ENCODE peak calls at places on chromosomes 11 and 22, in five cellular contexts. One of them, this sample, is unnamed.

GRCh38 chr22:32695451-32695891 is 106.0 kb upstream of the TIMP3 start:
- DNase-seq in trophoblast cell: peak; percentile 99
- DNase-seq in IMR-90: peak; percentile 95
- DNase-seq in tibial artery: no peak
- DNase-seq in ovary: no peak
- DNase-seq in this sample: peak; percentile 70

GRCh38 chr11:107856981-107857517 is 1.5 kb downstream of the SLC35F2 start:
- DNase-seq in trophoblast cell: peak; percentile 37
- DNase-seq in IMR-90: no peak
- DNase-seq in tibial artery: no peak
- DNase-seq in ovary: no peak
- DNase-seq in this sample: no peak

GRCh38 chr11:5488798-5489399 is 414 bp downstream of the OR52D1 start:
- DNase-seq in IMR-90: no peak
- DNase-seq in trophoblast cell: no peak
- DNase-seq in tibial artery: no peak
- DNase-seq in ovary: no peak
- DNase-seq in this sample: no peak

GRCh38 chr11:102452461-102453285 is at the start of gene TMEM123:
- DNase-seq in trophoblast cell: peak; percentile 38
- DNase-seq in tibial artery: peak; percentile 83
- DNase-seq in IMR-90: peak; percentile 58
- DNase-seq in ovary: peak; percentile 81
- DNase-seq in this sample: peak; percentile 35

GRCh38 chr11:37512156-37512780 is 914.2 kb upstream of the RAG2 start:
- DNase-seq in IMR-90: no peak
- DNase-seq in trophoblast cell: no peak
- DNase-seq in tibial artery: no peak
- DNase-seq in ovary: no peak
- DNase-seq in this sample: no peak

GRCh38 chr22:22770280-22770871 is 117.2 kb upstream of the IGLL5 start:
- DNase-seq in trophoblast cell: peak; percentile 82
- DNase-seq in tibial artery: peak; percentile 38
- DNase-seq in IMR-90: no peak
- DNase-seq in ovary: peak; percentile 43
- DNase-seq in this sample: no peak

GRCh38 chr11:86177319-86177718 is 67.2 kb upstream of the EED start:
- DNase-seq in tibial artery: no peak
- DNase-seq in trophoblast cell: no peak
- DNase-seq in IMR-90: no peak
- DNase-seq in ovary: no peak
- DNase-seq in this sample: no peak

GRCh38 chr11:119306373-119306890 is 10.5 kb downstream of the MCAM start:
- DNase-seq in IMR-90: peak; percentile 42
- DNase-seq in ovary: peak; percentile 57
- DNase-seq in tibial artery: peak; percentile 95
- DNase-seq in trophoblast cell: peak; percentile 37
- DNase-seq in this sample: no peak

GRCh38 chr11:3835100-3835485 is 5.7 kb downstream of the RHOG start:
- DNase-seq in ovary: no peak
- DNase-seq in trophoblast cell: no peak
- DNase-seq in IMR-90: peak; percentile 27
- DNase-seq in tibial artery: no peak
- DNase-seq in this sample: no peak

GRCh38 chr11:88174627-88175003 is 628 bp downstream of the RAB38 start:
- DNase-seq in trophoblast cell: peak; percentile 42
- DNase-seq in ovary: peak; percentile 52
- DNase-seq in tibial artery: peak; percentile 88
- DNase-seq in IMR-90: peak; percentile 86
- DNase-seq in this sample: peak; percentile 83

GRCh38 chr11:107665016-107665415 is 46.8 kb downstream of the SLN start:
- DNase-seq in ovary: no peak
- DNase-seq in trophoblast cell: no peak
- DNase-seq in tibial artery: no peak
- DNase-seq in IMR-90: no peak
- DNase-seq in this sample: no peak

DNA sequence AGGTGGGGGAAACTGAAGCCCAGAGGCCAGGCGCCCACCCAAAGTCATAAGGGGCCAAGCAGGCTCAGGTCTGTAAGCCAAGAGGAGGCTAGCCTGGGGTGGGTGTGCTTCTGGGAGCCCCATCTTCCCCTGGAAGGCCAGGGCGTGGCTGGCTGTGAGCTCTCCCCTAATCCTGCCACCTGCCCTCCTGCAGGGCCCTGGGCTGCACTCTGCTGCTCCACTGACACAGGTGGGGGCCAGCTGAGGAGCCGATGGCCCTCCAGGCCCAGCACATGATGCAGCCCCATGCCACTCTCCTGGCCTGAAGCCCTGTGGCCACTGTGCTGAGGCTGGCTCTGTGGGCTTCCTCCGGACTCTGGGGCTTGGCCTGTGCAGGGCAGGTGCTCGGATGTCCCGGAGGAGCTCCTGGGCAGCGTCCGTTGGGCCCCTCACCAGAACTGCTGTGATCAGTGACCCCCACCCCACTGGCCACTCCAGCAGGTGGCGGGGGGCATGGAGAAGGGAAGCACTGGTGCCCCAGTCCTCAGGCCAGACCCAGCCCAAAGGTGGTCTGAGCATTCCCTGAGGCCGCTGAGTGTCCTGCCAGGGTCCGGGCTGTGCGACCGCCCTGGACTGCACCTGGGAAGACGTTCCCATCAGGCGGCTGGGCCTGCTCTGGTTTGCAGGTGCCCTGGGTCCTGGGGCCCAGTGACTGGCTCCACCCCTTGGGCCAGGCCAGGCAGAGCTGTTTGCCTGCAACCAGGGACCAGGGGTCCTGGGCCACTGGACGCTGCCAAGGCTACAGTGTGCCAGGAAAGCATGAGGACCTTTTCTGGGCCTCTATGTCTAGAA is 8.5 kb downstream of the PIM3 start:
- DNase-seq in IMR-90: no peak
- DNase-seq in trophoblast cell: no peak
- DNase-seq in tibial artery: peak; percentile 64
- DNase-seq in ovary: peak; percentile 30
- DNase-seq in this sample: no peak
- H3K4me1 ChIP-seq in IMR-90: peaks cover 30% of the 10 kb centered on the region
- H3K4me1 ChIP-seq in trophoblast cell: peaks cover 52% of the 10 kb centered on the region
- H3K4me1 ChIP-seq in tibial artery: peaks cover 29% of the 10 kb centered on the region
- H3K4me1 ChIP-seq in ovary: peaks cover 28% of the 10 kb centered on the region
- H3K4me1 ChIP-seq in this sample: no peaks in the 10 kb centered on the region

DNA sequence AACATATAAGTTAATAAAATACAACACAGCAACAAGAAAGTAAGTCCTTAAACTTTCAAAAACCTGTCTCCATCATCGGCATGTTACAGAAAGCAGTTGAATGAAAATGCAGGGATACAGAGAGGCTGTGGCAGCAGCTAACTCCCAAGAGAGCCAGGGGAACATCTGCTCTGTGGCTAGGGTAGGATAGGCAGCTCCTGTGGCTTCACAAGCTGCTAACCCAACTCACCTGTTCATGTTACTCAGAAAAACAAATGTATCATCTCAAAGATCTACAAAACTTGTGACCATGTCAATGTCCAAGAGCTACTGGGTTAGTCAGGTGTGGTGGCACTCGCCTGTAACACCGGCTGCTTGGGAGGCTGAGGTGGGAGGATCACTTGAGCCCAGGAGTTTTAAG is 15.2 kb upstream of the PLAAT3 start:
- DNase-seq in IMR-90: no peak
- DNase-seq in trophoblast cell: no peak
- DNase-seq in ovary: no peak
- DNase-seq in tibial artery: no peak
- DNase-seq in this sample: no peak
- H3K4me1 ChIP-seq in IMR-90: no peaks in the 10 kb centered on the region
- H3K4me1 ChIP-seq in trophoblast cell: peaks cover 2% of the 10 kb centered on the region
- H3K4me1 ChIP-seq in ovary: no peaks in the 10 kb centered on the region
- H3K4me1 ChIP-seq in tibial artery: no peaks in the 10 kb centered on the region
- H3K4me1 ChIP-seq in this sample: peaks cover 8% of the 10 kb centered on the region

GRCh38 chr11:96306600-96306932 is 36.4 kb downstream of the MAML2 start:
- DNase-seq in tibial artery: no peak
- DNase-seq in trophoblast cell: no peak
- DNase-seq in ovary: no peak
- DNase-seq in IMR-90: no peak
- DNase-seq in this sample: no peak

GRCh38 chr11:96307748-96308133 is 35.3 kb downstream of the MAML2 start:
- DNase-seq in IMR-90: peak; percentile 95
- DNase-seq in ovary: no peak
- DNase-seq in trophoblast cell: no peak
- DNase-seq in tibial artery: no peak
- DNase-seq in this sample: peak; percentile 90

GRCh38 chr11:96309001-96309642 is 33.9 kb downstream of the MAML2 start:
- DNase-seq in tibial artery: no peak
- DNase-seq in IMR-90: no peak
- DNase-seq in trophoblast cell: peak; percentile 49
- DNase-seq in ovary: no peak
- DNase-seq in this sample: no peak

GRCh38 chr11:96309643-96310017 is 33.4 kb downstream of the MAML2 start:
- DNase-seq in tibial artery: no peak
- DNase-seq in ovary: no peak
- DNase-seq in IMR-90: no peak
- DNase-seq in trophoblast cell: peak; percentile 6
- DNase-seq in this sample: no peak

GRCh38 chr11:96306933-96307747 is 35.9 kb downstream of the MAML2 start:
- DNase-seq in IMR-90: peak; percentile 99
- DNase-seq in tibial artery: peak; percentile 91
- DNase-seq in ovary: peak; percentile 88
- DNase-seq in trophoblast cell: peak; percentile 69
- DNase-seq in this sample: peak; percentile 94
- H3K4me1 ChIP-seq in IMR-90: peaks cover 18% of the 10 kb centered on the region
- H3K4me1 ChIP-seq in tibial artery: peaks cover 40% of the 10 kb centered on the region
- H3K4me1 ChIP-seq in ovary: peaks cover 25% of the 10 kb centered on the region
- H3K4me1 ChIP-seq in trophoblast cell: peaks cover 10% of the 10 kb centered on the region
- H3K4me1 ChIP-seq in this sample: peaks cover 70% of the 10 kb centered on the region

GRCh38 chr11:114179234-114179941 is 116.8 kb upstream of the NNMT start:
- DNase-seq in trophoblast cell: no peak
- DNase-seq in tibial artery: peak; percentile 96
- DNase-seq in ovary: peak; percentile 92
- DNase-seq in IMR-90: no peak
- DNase-seq in this sample: no peak

GRCh38 chr11:114181195-114181594 is 115.0 kb upstream of the NNMT start:
- DNase-seq in ovary: no peak
- DNase-seq in IMR-90: no peak
- DNase-seq in trophoblast cell: no peak
- DNase-seq in tibial artery: no peak
- DNase-seq in this sample: no peak

GRCh38 chr11:114178656-114179055 is 117.5 kb upstream of the NNMT start:
- DNase-seq in ovary: no peak
- DNase-seq in IMR-90: no peak
- DNase-seq in trophoblast cell: no peak
- DNase-seq in tibial artery: no peak
- DNase-seq in this sample: no peak

GRCh38 chr11:114181752-114182151 is 114.4 kb upstream of the NNMT start:
- DNase-seq in trophoblast cell: no peak
- DNase-seq in ovary: no peak
- DNase-seq in tibial artery: no peak
- DNase-seq in IMR-90: no peak
- DNase-seq in this sample: no peak

DNA sequence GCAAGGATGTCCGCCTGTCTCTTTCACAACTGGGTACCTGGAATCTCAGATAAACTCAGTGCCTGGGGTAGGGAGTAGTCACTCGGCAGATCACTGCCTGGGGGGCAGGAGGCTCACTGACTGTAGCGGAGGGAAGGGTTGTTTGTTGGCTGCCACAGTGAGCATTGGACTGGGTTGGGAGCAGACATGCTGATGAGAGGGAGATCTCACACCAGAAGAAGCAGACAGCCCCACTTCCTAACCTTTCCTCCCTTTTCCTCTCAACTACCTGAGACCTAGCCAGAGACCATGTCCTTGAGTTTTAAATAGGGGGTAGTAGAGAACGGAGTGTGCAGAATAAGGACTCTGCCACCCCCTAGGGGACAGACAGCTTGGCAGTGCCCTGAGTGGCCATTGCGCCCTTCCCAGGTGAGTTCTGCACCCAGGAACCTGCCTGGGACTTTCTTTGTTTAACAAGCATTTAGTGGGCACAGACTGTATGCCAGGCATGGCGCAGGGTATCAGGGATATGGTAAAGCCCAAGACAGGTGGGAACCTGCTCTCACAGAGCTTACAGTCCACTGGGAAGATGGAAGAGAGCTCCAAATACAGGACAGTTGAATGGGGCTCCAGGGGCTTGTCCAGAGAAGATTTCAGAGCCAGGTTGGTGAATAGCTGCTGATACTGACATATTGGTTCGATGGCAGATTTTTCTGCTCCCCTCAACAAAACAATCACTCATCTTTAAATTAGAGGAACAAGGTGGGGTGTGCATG is 115.7 kb upstream of the NNMT start:
- DNase-seq in ovary: peak; percentile 59
- DNase-seq in trophoblast cell: peak; percentile 23
- DNase-seq in IMR-90: no peak
- DNase-seq in tibial artery: no peak
- DNase-seq in this sample: no peak
- H3K4me1 ChIP-seq in ovary: peaks cover 44% of the 10 kb centered on the region
- H3K4me1 ChIP-seq in trophoblast cell: peaks cover 14% of the 10 kb centered on the region
- H3K4me1 ChIP-seq in IMR-90: no peaks in the 10 kb centered on the region
- H3K4me1 ChIP-seq in tibial artery: peaks cover 76% of the 10 kb centered on the region
- H3K4me1 ChIP-seq in this sample: no peaks in the 10 kb centered on the region

GRCh38 chr11:72788250-72788649 is 5.6 kb downstream of the STARD10 start:
- DNase-seq in trophoblast cell: no peak
- DNase-seq in IMR-90: no peak
- DNase-seq in tibial artery: no peak
- DNase-seq in ovary: no peak
- DNase-seq in this sample: no peak
- H3K4me1 ChIP-seq in trophoblast cell: peaks cover 14% of the 10 kb centered on the region
- H3K4me1 ChIP-seq in IMR-90: peaks cover 12% of the 10 kb centered on the region
- H3K4me1 ChIP-seq in tibial artery: peaks cover 18% of the 10 kb centered on the region
- H3K4me1 ChIP-seq in ovary: peaks cover 8% of the 10 kb centered on the region
- H3K4me1 ChIP-seq in this sample: no peaks in the 10 kb centered on the region

DNA sequence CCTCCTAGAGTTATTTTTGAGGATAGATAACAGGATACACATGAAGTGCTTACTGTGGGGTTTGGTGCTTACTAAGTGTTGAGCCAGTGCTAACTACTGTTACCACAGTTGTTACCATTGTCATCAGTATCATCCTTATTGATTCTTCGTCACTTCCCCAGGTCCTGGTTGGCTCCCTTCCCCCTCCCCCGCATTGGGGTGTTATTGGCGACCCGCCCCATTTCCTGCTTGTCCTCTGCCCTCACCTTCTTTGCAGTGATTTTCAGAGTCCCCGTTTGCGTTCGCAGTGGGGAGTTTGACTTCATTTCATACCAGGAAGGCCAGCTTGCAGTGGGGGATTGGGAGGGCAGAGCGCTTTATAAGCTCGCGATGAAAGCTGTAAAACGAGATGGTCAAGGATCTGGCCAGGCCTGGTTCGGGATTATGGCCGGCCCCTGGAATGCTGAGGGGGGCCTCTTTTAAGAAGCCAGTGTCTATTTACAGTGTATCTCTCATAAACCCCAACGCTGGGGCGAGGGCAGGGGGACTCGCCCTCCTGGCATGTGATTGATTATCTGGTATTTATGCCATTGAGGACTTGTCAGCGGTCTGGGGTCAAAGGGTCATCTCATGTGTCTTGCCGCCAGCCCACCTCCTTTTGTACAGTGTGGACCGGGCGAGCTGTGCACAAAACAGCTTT is 84.6 kb upstream of the NNMT start:
- DNase-seq in trophoblast cell: no peak
- DNase-seq in ovary: no peak
- DNase-seq in tibial artery: no peak
- DNase-seq in IMR-90: no peak
- DNase-seq in this sample: no peak
- H3K4me1 ChIP-seq in trophoblast cell: peaks cover 31% of the 10 kb centered on the region
- H3K4me1 ChIP-seq in ovary: peaks cover 16% of the 10 kb centered on the region
- H3K4me1 ChIP-seq in tibial artery: peaks cover 40% of the 10 kb centered on the region
- H3K4me1 ChIP-seq in IMR-90: no peaks in the 10 kb centered on the region
- H3K4me1 ChIP-seq in this sample: no peaks in the 10 kb centered on the region